ENCODE peak calls at places on chromosomes 1 and 21, in four cellular contexts. C is K562, Y is GM12878, D is HepG2. X is an unnamed sample.

GRCh38 chr1:202243006-202243405 is 49.4 kb downstream of the LGR6 start:
- DNase-seq in C (no peak), D (no peak), Y (no peak), X (no peak)

GRCh38 chr1:219174672-219175564 is 1.2 kb downstream of the LYPLAL1 start:
- DNase-seq in Y (peak), C (peak), D (peak), X (no peak)

GRCh38 chr1:167714098-167714850 is 7.5 kb upstream of the MPZL1 start:
- DNase-seq in Y (peak), C (peak), D (peak), X (peak)

GRCh38 chr1:76162254-76162653 is 87.7 kb downstream of the ST6GALNAC3 start:
- DNase-seq in C (no peak), Y (no peak), D (no peak), X (no peak)

GRCh38 chr1:163410073-163410522 is 88.3 kb downstream of the NUF2 start:
- DNase-seq in C (peak), D (peak), Y (no peak), X (peak)

GRCh38 chr1:34850382-34850781 is 9.2 kb downstream of the SMIM12 start:
- DNase-seq in C (no peak), D (no peak), Y (no peak), X (no peak)

GRCh38 chr1:161285519-161285918 is 24.2 kb downstream of the MPZ start:
- DNase-seq in Y (no peak), C (no peak), D (no peak), X (no peak)

GRCh38 chr1:218674280-218674773 is 329.2 kb downstream of the TGFB2 start:
- DNase-seq in C (no peak), D (peak), Y (no peak), X (peak)

GRCh38 chr1:115238336-115239147 is 99.5 kb downstream of the NGF start:
- DNase-seq in D (no peak), Y (no peak), C (no peak), X (no peak)

GRCh38 chr1:27634166-27634981 is 611 bp downstream of the FGR start:
- DNase-seq in D (no peak), Y (no peak), C (no peak), X (no peak)

GRCh38 chr1:100415217-100415778 is 63.0 kb downstream of the CDC14A start:
- DNase-seq in D (no peak), Y (no peak), C (no peak), X (no peak)

GRCh38 chr1:6593810-6594209 is 8.9 kb downstream of the KLHL21 start:
- DNase-seq in Y (no peak), C (no peak), D (no peak), X (no peak)

GRCh38 chr1:220045356-220046051 is 801 bp downstream of the EPRS1 start:
- DNase-seq in Y (no peak), C (peak), D (peak), X (no peak)

GRCh38 chr1:31663622-31664452 is 19.2 kb upstream of the PEF1 start:
- DNase-seq in D (peak), C (peak), Y (no peak), X (peak)

GRCh38 chr21:25636727-25637126 is 2.3 kb upstream of the JAM2 start:
- DNase-seq in D (no peak), C (no peak), Y (no peak), X (no peak)

GRCh38 chr1:117284408-117285215 is 73.9 kb upstream of the VTCN1 start:
- DNase-seq in Y (no peak), C (peak), D (peak), X (peak)

GRCh38 chr1:67700692-67701410 is 15.8 kb downstream of the GADD45A start:
- DNase-seq in C (peak), Y (no peak), D (peak), X (peak)

GRCh38 chr1:50473513-50473912 is 50.3 kb upstream of the DMRTA2 start:
- DNase-seq in Y (no peak), C (no peak), D (peak), X (no peak)

GRCh38 chr1:14010431-14010830 is 310.4 kb downstream of the PRDM2 start:
- DNase-seq in D (no peak), Y (no peak), C (no peak), X (no peak)

GRCh38 chr1:228397966-228398365 is 8.7 kb downstream of the TRIM11 start:
- DNase-seq in Y (no peak), C (no peak), D (no peak), X (no peak)

GRCh38 chr1:113982955-113983742 is 3.9 kb downstream of the OLFML3 start:
- DNase-seq in D (no peak), Y (no peak), C (no peak), X (peak)

GRCh38 chr1:234611799-234612351 is 1.9 kb upstream of the IRF2BP2 start:
- DNase-seq in C (no peak), D (peak), Y (no peak), X (no peak)

GRCh38 chr1:44302557-44302956 is 52.5 kb downstream of the ERI3 start:
- DNase-seq in C (no peak), Y (no peak), D (no peak), X (no peak)

GRCh38 chr1:229006121-229006870 is 264.6 kb upstream of the RAB4A start:
- DNase-seq in D (no peak), Y (no peak), C (no peak), X (no peak)

GRCh38 chr1:227774051-227774720 is 39.0 kb downstream of the SNAP47 start:
- DNase-seq in C (no peak), Y (no peak), D (no peak), X (no peak)

GRCh38 chr1:30888975-30889374 is 19.6 kb downstream of the SDC3 start:
- DNase-seq in C (no peak), Y (no peak), D (no peak), X (no peak)

GRCh38 chr1:3469104-3469848 is 14.8 kb downstream of the ARHGEF16 start:
- DNase-seq in D (no peak), C (no peak), Y (no peak), X (no peak)

GRCh38 chr21:36156815-36157670 is at the start of gene DOP1B:
- DNase-seq in C (no peak), Y (no peak), D (no peak), X (no peak)

GRCh38 chr1:214106375-214106774 is 118.6 kb downstream of the PROX1 start:
- DNase-seq in C (no peak), Y (no peak), D (no peak), X (peak)

GRCh38 chr1:162133566-162133965 is 64.1 kb downstream of the NOS1AP start:
- DNase-seq in Y (no peak), C (no peak), D (no peak), X (no peak)

GRCh38 chr1:246814890-246815289 is 90.7 kb downstream of the SCCPDH start:
- DNase-seq in D (no peak), Y (no peak), C (no peak), X (no peak)

GRCh38 chr1:193335797-193336428 is 149.5 kb upstream of the B3GALT2 start:
- DNase-seq in D (no peak), Y (no peak), C (no peak), X (no peak)

GRCh38 chr1:15382601-15383518 is 26.8 kb upstream of the EFHD2 start:
- DNase-seq in D (no peak), Y (no peak), C (no peak), X (no peak)

GRCh38 chr1:210123924-210124589 is 108.5 kb upstream of the SERTAD4 start:
- DNase-seq in C (no peak), D (no peak), Y (no peak), X (no peak)

GRCh38 chr1:171251042-171251740 is 2.9 kb downstream of the FMO1 start:
- DNase-seq in D (no peak), Y (no peak), C (no peak), X (peak)

GRCh38 chr21:31938330-31939301 is 65.8 kb downstream of the HUNK start:
- DNase-seq in D (no peak), Y (no peak), C (no peak), X (no peak)

GRCh38 chr1:8302181-8302681 is 15.7 kb upstream of the SLC45A1 start:
- DNase-seq in Y (no peak), D (no peak), C (no peak), X (no peak)

GRCh38 chr21:38936237-38936636 is 130.5 kb downstream of the ETS2 start:
- DNase-seq in C (no peak), D (no peak), Y (no peak), X (no peak)

GRCh38 chr1:48073773-48074172 is 76.6 kb upstream of the TRABD2B start:
- DNase-seq in D (no peak), C (no peak), Y (no peak), X (no peak)

GRCh38 chr21:45304161-45304830 is 16.6 kb upstream of the POFUT2 start:
- DNase-seq in Y (no peak), C (no peak), D (no peak), X (no peak)
- TF ChIP-seq TARDBP in Y (no peak), C (no peak), D (no peak), X (no peak)

GRCh38 chr21:40795313-40795712 is 51.6 kb downstream of the DSCAM start:
- DNase-seq in C (no peak), Y (no peak), D (no peak), X (no peak)

GRCh38 chr21:40797881-40798280 is 49.1 kb downstream of the DSCAM start:
- DNase-seq in D (no peak), C (no peak), Y (no peak), X (no peak)

DNA sequence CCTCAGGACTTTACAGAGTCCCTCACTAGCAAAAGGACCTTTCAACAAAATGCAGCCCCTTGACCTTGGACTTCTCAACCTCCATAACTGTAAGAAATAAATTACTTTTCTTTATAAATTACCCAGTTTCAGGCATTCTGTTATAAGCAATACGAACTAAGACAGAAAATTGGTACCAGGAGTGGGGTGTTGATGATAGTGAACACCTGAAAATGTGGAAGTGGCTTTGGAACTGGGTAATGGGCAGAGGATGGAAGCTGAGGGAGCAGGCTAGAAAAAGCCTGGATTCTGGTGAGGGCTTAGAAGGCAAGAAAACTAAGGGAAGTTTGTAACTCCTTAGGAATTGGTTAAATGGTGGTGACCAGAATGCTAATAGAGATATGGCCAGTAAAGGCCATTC is 46.8 kb downstream of the DSCAM start:
- DNase-seq in D (no peak), C (no peak), Y (no peak), X (no peak)
- TF ChIP-seq TARDBP in D (no peak), C (no peak), Y (no peak), X (no peak)

GRCh38 chr1:204357551-204357950 is 2.2 kb downstream of the PLEKHA6 start:
- DNase-seq in C (peak), Y (no peak), D (no peak), X (no peak)
- TF ChIP-seq TARDBP in C (no peak), Y (no peak), D (no peak), X (no peak)

GRCh38 chr1:111463029-111463683 is 10.6 kb upstream of the C1orf162 start:
- DNase-seq in D (no peak), Y (no peak), C (peak), X (no peak)
- TF ChIP-seq TARDBP in D (no peak), Y (no peak), C (no peak), X (no peak)

X was measured in HEK293T.